ENCODE peak calls at places on chromosomes 3 and 15, in six cellular contexts. One of them, this sample, is unnamed.

GRCh38 chr3:134496481-134497071 is 10.7 kb downstream of the CEP63 start:
- DNase-seq in spleen: no peak
- DNase-seq in A673: no peak
- DNase-seq in tibial nerve: no peak
- DNase-seq in mucosa of descending colon: no peak
- DNase-seq in upper lobe of right lung: no peak
- DNase-seq in this sample: peak; percentile 53

GRCh38 chr15:62676891-62677290 is 365.7 kb upstream of the TPM1 start:
- DNase-seq in mucosa of descending colon: no peak
- DNase-seq in upper lobe of right lung: no peak
- DNase-seq in tibial nerve: no peak
- DNase-seq in spleen: no peak
- DNase-seq in A673: no peak
- DNase-seq in this sample: no peak

GRCh38 chr15:72503147-72503546 is 29.0 kb downstream of the ARIH1 start:
- DNase-seq in tibial nerve: no peak
- DNase-seq in spleen: no peak
- DNase-seq in upper lobe of right lung: no peak
- DNase-seq in A673: no peak
- DNase-seq in mucosa of descending colon: no peak
- DNase-seq in this sample: no peak

GRCh38 chr3:152960684-152961083 is 125.8 kb downstream of the P2RY1 start:
- DNase-seq in mucosa of descending colon: no peak
- DNase-seq in upper lobe of right lung: no peak
- DNase-seq in A673: no peak
- DNase-seq in spleen: no peak
- DNase-seq in tibial nerve: no peak
- DNase-seq in this sample: no peak

GRCh38 chr15:56835598-56836275 is 82.7 kb upstream of the TCF12 start:
- DNase-seq in mucosa of descending colon: no peak
- DNase-seq in spleen: no peak
- DNase-seq in A673: peak; percentile 47
- DNase-seq in tibial nerve: no peak
- DNase-seq in upper lobe of right lung: no peak
- DNase-seq in this sample: peak; percentile 82

GRCh38 chr3:107845355-107846281 is 245.2 kb downstream of the CD47 start:
- DNase-seq in A673: no peak
- DNase-seq in spleen: no peak
- DNase-seq in upper lobe of right lung: no peak
- DNase-seq in tibial nerve: no peak
- DNase-seq in mucosa of descending colon: no peak
- DNase-seq in this sample: no peak

GRCh38 chr3:160154033-160154432 is 71.2 kb upstream of the C3orf80 start:
- DNase-seq in tibial nerve: no peak
- DNase-seq in spleen: no peak
- DNase-seq in A673: no peak
- DNase-seq in upper lobe of right lung: no peak
- DNase-seq in mucosa of descending colon: no peak
- DNase-seq in this sample: no peak

GRCh38 chr15:65049418-65049840 is 4.2 kb downstream of the SLC51B start:
- DNase-seq in spleen: peak; percentile 94
- DNase-seq in upper lobe of right lung: peak; percentile 93
- DNase-seq in tibial nerve: peak; percentile 88
- DNase-seq in mucosa of descending colon: peak; percentile 91
- DNase-seq in A673: peak; percentile 98
- DNase-seq in this sample: peak; percentile 99

GRCh38 chr15:35506272-35506870 is 39.6 kb downstream of the DPH6 start:
- DNase-seq in spleen: no peak
- DNase-seq in mucosa of descending colon: no peak
- DNase-seq in upper lobe of right lung: no peak
- DNase-seq in A673: peak; percentile 28
- DNase-seq in tibial nerve: no peak
- DNase-seq in this sample: no peak

GRCh38 chr3:196177967-196178366 is 33.2 kb downstream of the ZDHHC19 start:
- DNase-seq in spleen: no peak
- DNase-seq in A673: no peak
- DNase-seq in tibial nerve: no peak
- DNase-seq in mucosa of descending colon: no peak
- DNase-seq in upper lobe of right lung: no peak
- DNase-seq in this sample: no peak

GRCh38 chr3:196181127-196181546 is 30.1 kb downstream of the ZDHHC19 start:
- DNase-seq in A673: no peak
- DNase-seq in upper lobe of right lung: no peak
- DNase-seq in tibial nerve: no peak
- DNase-seq in mucosa of descending colon: no peak
- DNase-seq in spleen: peak; percentile 67
- DNase-seq in this sample: no peak

GRCh38 chr3:196180346-196180745 is 30.9 kb downstream of the ZDHHC19 start:
- DNase-seq in mucosa of descending colon: no peak
- DNase-seq in upper lobe of right lung: no peak
- DNase-seq in tibial nerve: no peak
- DNase-seq in A673: no peak
- DNase-seq in spleen: peak; percentile 59
- DNase-seq in this sample: no peak

GRCh38 chr3:196178993-196179379 is 32.2 kb downstream of the ZDHHC19 start:
- DNase-seq in spleen: no peak
- DNase-seq in tibial nerve: no peak
- DNase-seq in mucosa of descending colon: no peak
- DNase-seq in A673: no peak
- DNase-seq in upper lobe of right lung: no peak
- DNase-seq in this sample: no peak

GRCh38 chr3:196179380-196180308 is 31.6 kb downstream of the ZDHHC19 start:
- DNase-seq in tibial nerve: no peak
- DNase-seq in upper lobe of right lung: no peak
- DNase-seq in spleen: peak; percentile 92
- DNase-seq in A673: no peak
- DNase-seq in mucosa of descending colon: peak; percentile 85
- DNase-seq in this sample: no peak
- TF ChIP-seq CTCF in tibial nerve: no peak
- TF ChIP-seq CTCF in upper lobe of right lung: no peak
- TF ChIP-seq CTCF in spleen: peak; percentile 17
- TF ChIP-seq CTCF in A673: no peak
- TF ChIP-seq CTCF in mucosa of descending colon: no peak
- TF ChIP-seq CTCF in this sample: no peak

GRCh38 chr3:58084166-58084565 is 75.9 kb downstream of the FLNB start:
- DNase-seq in A673: no peak
- DNase-seq in spleen: no peak
- DNase-seq in mucosa of descending colon: no peak
- DNase-seq in upper lobe of right lung: no peak
- DNase-seq in tibial nerve: no peak
- DNase-seq in this sample: no peak

GRCh38 chr3:58082047-58082446 is 73.8 kb downstream of the FLNB start:
- DNase-seq in mucosa of descending colon: no peak
- DNase-seq in spleen: no peak
- DNase-seq in tibial nerve: no peak
- DNase-seq in upper lobe of right lung: no peak
- DNase-seq in A673: no peak
- DNase-seq in this sample: no peak

GRCh38 chr3:58077586-58078285 is 69.5 kb downstream of the FLNB start:
- DNase-seq in A673: no peak
- DNase-seq in tibial nerve: no peak
- DNase-seq in upper lobe of right lung: no peak
- DNase-seq in spleen: no peak
- DNase-seq in mucosa of descending colon: no peak
- DNase-seq in this sample: no peak

GRCh38 chr3:58078610-58079009 is 70.4 kb downstream of the FLNB start:
- DNase-seq in upper lobe of right lung: no peak
- DNase-seq in mucosa of descending colon: no peak
- DNase-seq in tibial nerve: no peak
- DNase-seq in spleen: no peak
- DNase-seq in A673: no peak
- DNase-seq in this sample: no peak

GRCh38 chr3:58079773-58080172 is 71.6 kb downstream of the FLNB start:
- DNase-seq in tibial nerve: no peak
- DNase-seq in spleen: no peak
- DNase-seq in mucosa of descending colon: no peak
- DNase-seq in upper lobe of right lung: no peak
- DNase-seq in A673: no peak
- DNase-seq in this sample: no peak
- H3K36me3 ChIP-seq in tibial nerve: peaks cover 48% of the 10 kb centered on the region
- H3K36me3 ChIP-seq in spleen: no peaks in the 10 kb centered on the region
- H3K36me3 ChIP-seq in mucosa of descending colon: peaks cover 10% of the 10 kb centered on the region
- H3K36me3 ChIP-seq in upper lobe of right lung: peaks cover 15% of the 10 kb centered on the region
- H3K36me3 ChIP-seq in A673: no peaks in the 10 kb centered on the region
- H3K36me3 ChIP-seq in this sample: no peaks in the 10 kb centered on the region

GRCh38 chr15:76258460-76258859 is 52.8 kb downstream of the ETFA start:
- DNase-seq in mucosa of descending colon: no peak
- DNase-seq in spleen: no peak
- DNase-seq in A673: peak; percentile 42
- DNase-seq in upper lobe of right lung: no peak
- DNase-seq in tibial nerve: no peak
- DNase-seq in this sample: no peak
- H3K4me3 ChIP-seq in mucosa of descending colon: no peak overlapping the region
- H3K4me3 ChIP-seq in spleen: no peak overlapping the region
- H3K4me3 ChIP-seq in A673: no peak overlapping the region
- H3K4me3 ChIP-seq in upper lobe of right lung: no peak overlapping the region
- H3K4me3 ChIP-seq in tibial nerve: no peak overlapping the region
- H3K4me3 ChIP-seq in this sample: no peak overlapping the region

GRCh38 chr3:82891028-82891427 is 1129.6 kb upstream of the GBE1 start:
- DNase-seq in tibial nerve: no peak
- DNase-seq in upper lobe of right lung: no peak
- DNase-seq in A673: no peak
- DNase-seq in spleen: no peak
- DNase-seq in mucosa of descending colon: no peak
- DNase-seq in this sample: peak; percentile 62
- TF ChIP-seq CTCF in tibial nerve: no peak
- TF ChIP-seq CTCF in upper lobe of right lung: no peak
- TF ChIP-seq CTCF in A673: no peak
- TF ChIP-seq CTCF in spleen: no peak
- TF ChIP-seq CTCF in mucosa of descending colon: no peak
- TF ChIP-seq CTCF in this sample: no peak

GRCh38 chr3:14139771-14140170 is 14.9 kb downstream of the TMEM43 start:
- DNase-seq in upper lobe of right lung: no peak
- DNase-seq in A673: no peak
- DNase-seq in spleen: no peak
- DNase-seq in tibial nerve: no peak
- DNase-seq in mucosa of descending colon: no peak
- DNase-seq in this sample: no peak
- H3K36me3 ChIP-seq in upper lobe of right lung: peaks cover 74% of the 10 kb centered on the region
- H3K36me3 ChIP-seq in A673: peaks cover 31% of the 10 kb centered on the region
- H3K36me3 ChIP-seq in spleen: no peaks in the 10 kb centered on the region
- H3K36me3 ChIP-seq in tibial nerve: peaks cover 75% of the 10 kb centered on the region
- H3K36me3 ChIP-seq in mucosa of descending colon: peaks cover 3% of the 10 kb centered on the region
- H3K36me3 ChIP-seq in this sample: no peaks in the 10 kb centered on the region

GRCh38 chr3:12871404-12871983 is 30.1 kb upstream of the RPL32 start:
- DNase-seq in mucosa of descending colon: no peak
- DNase-seq in spleen: no peak
- DNase-seq in A673: no peak
- DNase-seq in upper lobe of right lung: no peak
- DNase-seq in tibial nerve: no peak
- DNase-seq in this sample: no peak

GRCh38 chr3:12870942-12871341 is 29.6 kb upstream of the RPL32 start:
- DNase-seq in spleen: peak; percentile 88
- DNase-seq in mucosa of descending colon: no peak
- DNase-seq in A673: peak; percentile 25
- DNase-seq in tibial nerve: no peak
- DNase-seq in upper lobe of right lung: no peak
- DNase-seq in this sample: no peak

GRCh38 chr3:12868039-12869024 is 27.0 kb upstream of the RPL32 start:
- DNase-seq in tibial nerve: peak; percentile 64
- DNase-seq in upper lobe of right lung: peak; percentile 90
- DNase-seq in mucosa of descending colon: peak; percentile 78
- DNase-seq in A673: peak; percentile 84
- DNase-seq in spleen: peak; percentile 92
- DNase-seq in this sample: peak; percentile 81

GRCh38 chr3:12866836-12867235 is 25.5 kb upstream of the RPL32 start:
- DNase-seq in mucosa of descending colon: no peak
- DNase-seq in upper lobe of right lung: no peak
- DNase-seq in spleen: peak; percentile 66
- DNase-seq in tibial nerve: no peak
- DNase-seq in A673: no peak
- DNase-seq in this sample: no peak

GRCh38 chr3:12869025-12869695 is 27.8 kb upstream of the RPL32 start:
- DNase-seq in mucosa of descending colon: peak; percentile 69
- DNase-seq in A673: no peak
- DNase-seq in spleen: peak; percentile 85
- DNase-seq in upper lobe of right lung: peak; percentile 82
- DNase-seq in tibial nerve: no peak
- DNase-seq in this sample: peak; percentile 73
- H3K4me3 ChIP-seq in mucosa of descending colon: no peak overlapping the region
- H3K4me3 ChIP-seq in A673: no peak overlapping the region
- H3K4me3 ChIP-seq in spleen: peak overlapping the region; percentile 20
- H3K4me3 ChIP-seq in upper lobe of right lung: peak overlapping the region; percentile 22
- H3K4me3 ChIP-seq in tibial nerve: no peak overlapping the region
- H3K4me3 ChIP-seq in this sample: no peak overlapping the region

GRCh38 chr15:41331833-41332787 is at the start of gene OIP5:
- DNase-seq in mucosa of descending colon: peak; percentile 99
- DNase-seq in upper lobe of right lung: peak; percentile 99
- DNase-seq in spleen: peak; percentile 99
- DNase-seq in A673: peak; percentile 100
- DNase-seq in tibial nerve: peak; percentile 92
- DNase-seq in this sample: peak; percentile 99
- TF ChIP-seq CTCF in mucosa of descending colon: peak; percentile 78
- TF ChIP-seq CTCF in upper lobe of right lung: peak; percentile 71
- TF ChIP-seq CTCF in spleen: peak; percentile 56
- TF ChIP-seq CTCF in A673: peak; percentile 63
- TF ChIP-seq CTCF in tibial nerve: peak; percentile 65
- TF ChIP-seq CTCF in this sample: peak; percentile 75

DNA sequence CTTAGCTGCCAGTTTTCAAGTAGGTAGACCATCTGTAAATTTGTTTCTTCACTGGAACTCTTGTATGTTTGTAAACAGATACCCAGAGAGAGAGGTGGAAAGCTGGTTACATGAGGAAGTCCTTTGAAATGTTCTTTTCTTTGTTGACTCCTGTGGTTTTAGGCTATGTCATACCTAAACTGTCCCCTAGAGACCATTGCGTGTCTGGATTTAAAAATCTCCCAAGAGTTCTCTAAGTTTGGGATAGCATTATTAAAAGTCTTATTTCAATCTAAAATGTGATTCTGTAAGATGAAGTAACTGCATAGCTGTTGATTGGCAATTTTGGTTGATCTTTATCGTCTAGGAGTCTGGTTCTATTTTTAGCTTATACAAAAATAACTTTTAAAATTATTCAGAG is 127.2 kb downstream of the GHSR start:
- DNase-seq in tibial nerve: no peak
- DNase-seq in mucosa of descending colon: no peak
- DNase-seq in spleen: no peak
- DNase-seq in A673: no peak
- DNase-seq in upper lobe of right lung: no peak
- DNase-seq in this sample: no peak
- H3K36me3 ChIP-seq in tibial nerve: peaks cover 28% of the 10 kb centered on the region
- H3K36me3 ChIP-seq in mucosa of descending colon: no peaks in the 10 kb centered on the region
- H3K36me3 ChIP-seq in spleen: no peaks in the 10 kb centered on the region
- H3K36me3 ChIP-seq in A673: no peaks in the 10 kb centered on the region
- H3K36me3 ChIP-seq in upper lobe of right lung: peaks cover 54% of the 10 kb centered on the region
- H3K36me3 ChIP-seq in this sample: peaks cover 9% of the 10 kb centered on the region

This sample was measured in BE2C.